ENCODE peak calls at places on chromosomes 11 and 22, in ten cellular contexts. O is T-helper 1 cell; T is activated naive CD4-positive, alpha-beta T cell; U is T-cell; J is fibroblast of lung; H is GM13977; V is naive thymus-derived CD4-positive, alpha-beta T cell; R is iris pigment epithelial cell; L is HCEC 1CT; I is C1 segment of cervical spinal cord. K is an unnamed sample.

GRCh38 chr11:72676874-72677341 is 2.7 kb upstream of the PDE2A start:
- DNase-seq in R (peak), T (peak), U (peak), V (peak), J (peak), O (peak), H (peak), I (no peak), L (no peak), K (peak)

GRCh38 chr11:117458275-117459120 is 130.8 kb downstream of the CEP164 start:
- DNase-seq in H (peak), O (no peak), L (no peak), R (no peak), T (no peak), J (no peak), I (no peak), U (no peak), V (no peak), K (peak)

GRCh38 chr22:27459955-27460354 is 341.6 kb downstream of the MN1 start:
- DNase-seq in I (no peak), R (no peak), J (no peak), V (no peak), T (no peak), L (no peak), U (no peak), O (no peak), H (no peak), K (no peak)

GRCh38 chr11:9249252-9249651 is 15.9 kb downstream of the DENND5A start:
- DNase-seq in J (no peak), L (no peak), I (no peak), R (no peak), H (no peak), V (no peak), U (no peak), T (no peak), O (no peak), K (no peak)

GRCh38 chr11:120959189-120959588 is 64.7 kb upstream of the TBCEL start:
- DNase-seq in L (no peak), I (no peak), V (no peak), O (no peak), R (no peak), J (no peak), T (no peak), U (no peak), H (no peak), K (no peak)

GRCh38 chr11:8271106-8271886 is 7.6 kb upstream of the LMO1 start:
- DNase-seq in T (no peak), V (no peak), U (no peak), O (no peak), H (no peak), L (no peak), J (no peak), I (no peak), R (no peak), K (no peak)

GRCh38 chr11:73308963-73309960 is 1.2 kb downstream of the ARHGEF17 start:
- DNase-seq in U (no peak), V (no peak), H (no peak), I (no peak), T (no peak), L (peak), O (no peak), R (peak), J (peak), K (peak)

GRCh38 chr11:88188251-88189030 is 13.2 kb upstream of the RAB38 start:
- DNase-seq in H (no peak), L (no peak), J (no peak), R (peak), U (no peak), V (no peak), O (no peak), I (no peak), T (no peak), K (no peak)

GRCh38 chr11:101296896-101297295 is 167.3 kb upstream of the PGR start:
- DNase-seq in T (no peak), H (no peak), R (no peak), J (no peak), O (no peak), U (no peak), V (no peak), I (no peak), L (no peak), K (no peak)

GRCh38 chr11:73400293-73400692 is 24.1 kb downstream of the RELT start:
- DNase-seq in V (no peak), I (no peak), T (no peak), L (no peak), H (no peak), U (no peak), R (no peak), J (no peak), O (no peak), K (no peak)

GRCh38 chr11:93852242-93852641 is 1.8 kb upstream of the VSTM5 start:
- DNase-seq in J (no peak), H (no peak), L (no peak), T (no peak), V (no peak), U (no peak), R (no peak), O (no peak), I (no peak), K (no peak)

GRCh38 chr22:31177420-31178162 is 17.6 kb downstream of the RNF185 start:
- DNase-seq in V (no peak), H (no peak), J (peak), U (no peak), R (peak), L (peak), T (no peak), O (no peak), I (no peak), K (no peak)

GRCh38 chr22:21025266-21025665 is 7.1 kb downstream of the SLC7A4 start:
- DNase-seq in L (no peak), H (no peak), V (no peak), I (no peak), R (no peak), J (no peak), O (no peak), T (no peak), U (no peak), K (no peak)

GRCh38 chr11:66720223-66720898 is 8.7 kb downstream of the SPTBN2 start:
- DNase-seq in L (peak), U (no peak), J (peak), T (no peak), R (peak), I (no peak), H (no peak), O (no peak), V (no peak), K (peak)

GRCh38 chr11:27391336-27392015 is 28.5 kb upstream of the CCDC34 start:
- DNase-seq in O (no peak), U (no peak), L (no peak), J (no peak), R (no peak), I (no peak), T (no peak), H (no peak), V (no peak), K (no peak)

GRCh38 chr11:58787903-58788302 is 56.2 kb upstream of the GLYAT start:
- DNase-seq in R (peak), O (no peak), U (no peak), V (no peak), I (no peak), J (no peak), T (no peak), L (peak), H (no peak), K (no peak)

GRCh38 chr11:61999141-61999975 is 31.9 kb upstream of the FTH1 start:
- DNase-seq in R (peak), L (no peak), V (no peak), U (no peak), O (no peak), J (peak), H (no peak), T (no peak), I (no peak), K (no peak)

GRCh38 chr11:88849368-88849767 is 216.4 kb downstream of the GRM5 start:
- DNase-seq in H (no peak), T (no peak), I (no peak), R (peak), J (peak), O (no peak), L (no peak), U (no peak), V (no peak), K (no peak)

GRCh38 chr11:32809313-32809712 is 14.9 kb upstream of the CCDC73 start:
- DNase-seq in H (peak), U (no peak), O (no peak), I (peak), T (peak), L (peak), V (no peak), J (peak), R (peak), K (peak)

GRCh38 chr22:41828516-41828915 is 4.4 kb upstream of the SREBF2 start:
- DNase-seq in I (no peak), V (no peak), O (no peak), L (no peak), T (no peak), H (no peak), U (no peak), R (no peak), J (no peak), K (no peak)

GRCh38 chr22:30247974-30248373 is 1.4 kb upstream of the LIF start:
- DNase-seq in R (no peak), T (no peak), H (no peak), J (no peak), O (no peak), I (no peak), L (no peak), U (no peak), V (no peak), K (no peak)

GRCh38 chr11:62560566-62561103 is 13.1 kb downstream of the EEF1G start:
- DNase-seq in U (peak), I (no peak), T (peak), L (peak), O (peak), R (peak), J (peak), H (no peak), V (peak), K (peak)

GRCh38 chr11:134639586-134640330 is 227.7 kb upstream of the B3GAT1 start:
- DNase-seq in U (no peak), V (no peak), J (no peak), R (no peak), I (no peak), H (no peak), T (no peak), L (no peak), O (no peak), K (no peak)

GRCh38 chr11:116725434-116726221 is 47.2 kb downstream of the BUD13 start:
- DNase-seq in R (peak), T (no peak), I (peak), J (no peak), L (no peak), U (no peak), V (no peak), O (no peak), H (no peak), K (no peak)

K was measured in GM12865.